ENCODE peak calls at places on chromosome 3, in six cellular contexts. One of them, this sample, is unnamed.

GRCh38 chr3:124833710-124834332 is 53.3 kb downstream of the ITGB5 start:
- DNase-seq in GM12878: no peak
- DNase-seq in GM23338: no peak
- DNase-seq in HepG2: peak
- DNase-seq in SK-N-SH: no peak
- DNase-seq in K562: no peak
- DNase-seq in this sample: no peak

GRCh38 chr3:119702530-119703527 is at the start of gene CFAP91:
- DNase-seq in GM12878: peak
- DNase-seq in GM23338: peak
- DNase-seq in HepG2: no peak
- DNase-seq in SK-N-SH: peak
- DNase-seq in K562: peak
- DNase-seq in this sample: peak

GRCh38 chr3:157069406-157069805 is 90.5 kb downstream of the CCNL1 start:
- DNase-seq in GM12878: no peak
- DNase-seq in GM23338: no peak
- DNase-seq in HepG2: no peak
- DNase-seq in SK-N-SH: no peak
- DNase-seq in K562: no peak
- DNase-seq in this sample: no peak

GRCh38 chr3:193868590-193868989 is 267.4 kb upstream of the HES1 start:
- DNase-seq in GM12878: peak
- DNase-seq in GM23338: no peak
- DNase-seq in HepG2: no peak
- DNase-seq in SK-N-SH: no peak
- DNase-seq in K562: no peak
- DNase-seq in this sample: no peak

GRCh38 chr3:197520311-197521276 is 35.2 kb downstream of the BDH1 start:
- DNase-seq in GM12878: no peak
- DNase-seq in GM23338: peak
- DNase-seq in HepG2: peak
- DNase-seq in SK-N-SH: peak
- DNase-seq in K562: peak
- DNase-seq in this sample: no peak

GRCh38 chr3:70736009-70736408 is 423.6 kb upstream of the MDFIC2 start:
- DNase-seq in GM12878: no peak
- DNase-seq in GM23338: no peak
- DNase-seq in HepG2: no peak
- DNase-seq in SK-N-SH: no peak
- DNase-seq in K562: no peak
- DNase-seq in this sample: no peak

GRCh38 chr3:172836390-172836997 is 86.0 kb downstream of the ECT2 start:
- DNase-seq in GM12878: no peak
- DNase-seq in GM23338: peak
- DNase-seq in HepG2: peak
- DNase-seq in SK-N-SH: peak
- DNase-seq in K562: peak
- DNase-seq in this sample: peak

GRCh38 chr3:121545049-121545563 is 682 bp downstream of the POLQ start:
- DNase-seq in GM12878: no peak
- DNase-seq in GM23338: peak
- DNase-seq in HepG2: no peak
- DNase-seq in SK-N-SH: no peak
- DNase-seq in K562: no peak
- DNase-seq in this sample: no peak

GRCh38 chr3:166123576-166123975 is 286.4 kb upstream of the BCHE start:
- DNase-seq in GM12878: no peak
- DNase-seq in GM23338: peak
- DNase-seq in HepG2: no peak
- DNase-seq in SK-N-SH: no peak
- DNase-seq in K562: no peak
- DNase-seq in this sample: no peak

GRCh38 chr3:56825579-56826438 is 24.1 kb upstream of the ARHGEF3 start:
- DNase-seq in GM12878: no peak
- DNase-seq in GM23338: no peak
- DNase-seq in HepG2: no peak
- DNase-seq in SK-N-SH: no peak
- DNase-seq in K562: peak
- DNase-seq in this sample: no peak

DNA sequence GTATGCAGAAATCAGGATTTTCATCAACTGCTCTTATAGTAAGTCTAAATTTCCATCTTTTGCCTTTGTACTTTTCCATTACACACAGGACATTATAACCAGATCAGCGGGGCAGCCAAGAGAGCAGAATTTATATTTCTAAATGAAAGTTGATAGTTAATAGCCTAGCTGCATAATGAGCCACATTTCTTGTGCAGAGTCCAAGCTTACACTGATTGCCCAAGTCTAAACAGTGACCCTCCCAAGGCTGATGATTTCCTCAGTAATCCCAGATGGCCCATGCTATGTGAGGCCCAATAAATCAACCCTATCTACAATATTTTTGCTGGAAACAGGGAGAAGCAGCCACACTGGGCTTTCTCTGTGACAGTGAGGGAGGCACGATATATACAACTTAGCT is 475.8 kb upstream of the KCNMB2 start:
- DNase-seq in GM12878: no peak
- DNase-seq in GM23338: no peak
- DNase-seq in HepG2: no peak
- DNase-seq in SK-N-SH: no peak
- DNase-seq in K562: no peak
- DNase-seq in this sample: no peak
- H2AFZ ChIP-seq in GM12878: no peak
- H2AFZ ChIP-seq in GM23338: peak
- H2AFZ ChIP-seq in HepG2: no peak
- H2AFZ ChIP-seq in SK-N-SH: no peak
- H2AFZ ChIP-seq in K562: no peak
- H2AFZ ChIP-seq in this sample: peak

DNA sequence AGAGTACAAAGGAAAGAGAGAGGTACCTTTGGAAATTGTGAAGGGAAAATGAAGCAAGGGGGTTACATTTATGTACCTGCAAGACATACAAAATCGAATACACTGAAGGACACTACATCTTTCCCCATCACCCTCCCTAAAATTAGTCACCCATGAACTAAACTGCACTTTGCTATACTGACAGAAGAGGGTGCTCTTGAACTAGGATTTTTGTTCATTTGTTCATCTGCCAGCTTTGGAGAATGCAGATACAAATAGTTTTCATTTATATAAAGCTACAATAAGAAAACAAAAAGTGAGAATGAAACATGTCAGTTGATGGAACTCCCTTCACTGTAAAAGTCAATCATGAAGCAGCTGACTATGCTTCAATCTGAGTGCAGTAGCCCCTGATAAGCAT is 55.7 kb downstream of the PCCB start:
- DNase-seq in GM12878: peak
- DNase-seq in GM23338: peak
- DNase-seq in HepG2: no peak
- DNase-seq in SK-N-SH: no peak
- DNase-seq in K562: no peak
- DNase-seq in this sample: peak
- TF ChIP-seq CTCF in GM12878: peak
- TF ChIP-seq CTCF in GM23338: peak
- TF ChIP-seq CTCF in HepG2: peak
- TF ChIP-seq CTCF in SK-N-SH: no peak
- TF ChIP-seq CTCF in K562: no peak
- TF ChIP-seq CTCF in this sample: no peak

GRCh38 chr3:123481071-123481470 is 32.2 kb upstream of the ADCY5 start:
- DNase-seq in GM12878: no peak
- DNase-seq in GM23338: no peak
- DNase-seq in HepG2: no peak
- DNase-seq in SK-N-SH: no peak
- DNase-seq in K562: no peak
- DNase-seq in this sample: no peak
- TF ChIP-seq POLR2AphosphoS5 in GM12878: no peak
- TF ChIP-seq POLR2AphosphoS5 in GM23338: no peak
- TF ChIP-seq POLR2AphosphoS5 in HepG2: no peak
- TF ChIP-seq POLR2AphosphoS5 in SK-N-SH: no peak
- TF ChIP-seq POLR2AphosphoS5 in K562: no peak
- TF ChIP-seq POLR2AphosphoS5 in this sample: no peak

GRCh38 chr3:25365636-25366035 is 62.4 kb upstream of the RARB start:
- DNase-seq in GM12878: no peak
- DNase-seq in GM23338: no peak
- DNase-seq in HepG2: no peak
- DNase-seq in SK-N-SH: no peak
- DNase-seq in K562: no peak
- DNase-seq in this sample: no peak

GRCh38 chr3:25367025-25367424 is 61.0 kb upstream of the RARB start:
- DNase-seq in GM12878: no peak
- DNase-seq in GM23338: no peak
- DNase-seq in HepG2: no peak
- DNase-seq in SK-N-SH: no peak
- DNase-seq in K562: no peak
- DNase-seq in this sample: no peak

DNA sequence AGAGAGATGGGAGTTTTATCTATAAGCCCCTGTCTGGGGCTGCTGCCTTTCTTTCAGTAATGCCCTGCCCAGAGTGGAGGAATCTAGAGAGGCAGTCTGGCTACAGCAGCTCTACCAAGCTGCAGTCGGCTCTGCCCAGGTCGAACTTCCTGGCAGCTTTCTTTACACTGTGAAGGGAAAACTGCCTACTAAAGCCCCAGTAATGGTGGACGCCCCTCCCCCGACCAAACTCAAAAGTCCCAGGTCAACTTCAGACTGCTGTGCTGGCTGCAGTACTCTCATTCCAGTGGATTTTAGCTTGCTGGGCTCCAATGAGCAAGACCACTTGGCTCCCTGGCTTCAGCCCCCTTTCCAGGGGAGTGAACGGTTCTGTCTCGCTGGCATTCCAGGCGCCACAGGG is 65.9 kb upstream of the RARB start:
- DNase-seq in GM12878: no peak
- DNase-seq in GM23338: peak
- DNase-seq in HepG2: no peak
- DNase-seq in SK-N-SH: no peak
- DNase-seq in K562: no peak
- DNase-seq in this sample: no peak
- H2AFZ ChIP-seq in GM12878: no peak
- H2AFZ ChIP-seq in GM23338: peak
- H2AFZ ChIP-seq in HepG2: no peak
- H2AFZ ChIP-seq in SK-N-SH: no peak
- H2AFZ ChIP-seq in K562: no peak
- H2AFZ ChIP-seq in this sample: no peak

GRCh38 chr3:37453393-37454391 is 279.3 kb upstream of the LRRFIP2 start:
- DNase-seq in GM12878: no peak
- DNase-seq in GM23338: peak
- DNase-seq in HepG2: peak
- DNase-seq in SK-N-SH: peak
- DNase-seq in K562: no peak
- DNase-seq in this sample: no peak
- TF ChIP-seq CTCF in GM12878: no peak
- TF ChIP-seq CTCF in GM23338: peak
- TF ChIP-seq CTCF in HepG2: peak
- TF ChIP-seq CTCF in SK-N-SH: no peak
- TF ChIP-seq CTCF in K562: no peak
- TF ChIP-seq CTCF in this sample: no peak

DNA sequence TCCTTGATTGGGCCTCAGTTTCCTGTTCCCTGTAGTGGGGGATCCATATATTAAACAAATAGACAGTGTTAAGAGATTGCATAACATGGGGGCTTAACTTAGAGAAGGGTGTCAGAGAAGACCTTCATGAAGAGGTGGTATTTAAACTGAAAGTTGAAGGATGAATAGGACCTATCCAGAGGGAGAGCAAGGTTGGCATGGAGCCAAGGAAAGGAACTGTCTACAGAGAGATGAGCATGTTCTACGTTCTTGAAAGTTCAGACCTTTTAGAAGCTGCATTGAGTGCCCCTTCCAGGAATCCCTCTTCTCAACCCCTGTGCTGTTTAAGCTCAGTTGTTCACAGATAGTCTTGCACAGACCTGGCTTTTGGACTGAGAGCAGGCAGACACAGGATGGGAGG is 2.4 kb downstream of the HTD2 start:
- DNase-seq in GM12878: no peak
- DNase-seq in GM23338: no peak
- DNase-seq in HepG2: no peak
- DNase-seq in SK-N-SH: no peak
- DNase-seq in K562: no peak
- DNase-seq in this sample: no peak
- TF ChIP-seq POLR2AphosphoS5 in GM12878: no peak
- TF ChIP-seq POLR2AphosphoS5 in GM23338: no peak
- TF ChIP-seq POLR2AphosphoS5 in HepG2: peak
- TF ChIP-seq POLR2AphosphoS5 in SK-N-SH: no peak
- TF ChIP-seq POLR2AphosphoS5 in K562: no peak
- TF ChIP-seq POLR2AphosphoS5 in this sample: no peak

DNA sequence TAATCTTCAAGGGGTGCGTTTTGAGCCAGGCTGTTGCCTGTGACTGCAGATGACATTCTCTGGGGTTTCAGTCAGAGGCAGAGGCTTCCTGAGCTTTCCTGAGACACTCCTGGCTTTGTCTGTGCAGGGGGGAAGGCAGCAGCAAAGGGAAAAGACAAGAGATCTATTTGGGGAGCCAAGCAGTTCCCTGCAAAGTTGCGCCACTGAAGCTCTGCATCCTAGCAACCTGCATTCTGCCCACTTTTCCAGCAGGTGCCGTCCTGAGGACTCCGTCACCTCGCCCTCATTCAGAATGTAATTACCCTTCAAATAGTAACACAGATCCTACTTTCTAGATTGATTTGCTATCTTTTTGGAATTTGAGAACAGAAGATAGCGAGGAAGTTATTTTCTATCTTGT is 1.9 kb upstream of the TMEM158 start:
- DNase-seq in GM12878: no peak
- DNase-seq in GM23338: peak
- DNase-seq in HepG2: no peak
- DNase-seq in SK-N-SH: no peak
- DNase-seq in K562: no peak
- DNase-seq in this sample: no peak
- H2AFZ ChIP-seq in GM12878: no peak
- H2AFZ ChIP-seq in GM23338: peak
- H2AFZ ChIP-seq in HepG2: no peak
- H2AFZ ChIP-seq in SK-N-SH: no peak
- H2AFZ ChIP-seq in K562: peak
- H2AFZ ChIP-seq in this sample: no peak

DNA sequence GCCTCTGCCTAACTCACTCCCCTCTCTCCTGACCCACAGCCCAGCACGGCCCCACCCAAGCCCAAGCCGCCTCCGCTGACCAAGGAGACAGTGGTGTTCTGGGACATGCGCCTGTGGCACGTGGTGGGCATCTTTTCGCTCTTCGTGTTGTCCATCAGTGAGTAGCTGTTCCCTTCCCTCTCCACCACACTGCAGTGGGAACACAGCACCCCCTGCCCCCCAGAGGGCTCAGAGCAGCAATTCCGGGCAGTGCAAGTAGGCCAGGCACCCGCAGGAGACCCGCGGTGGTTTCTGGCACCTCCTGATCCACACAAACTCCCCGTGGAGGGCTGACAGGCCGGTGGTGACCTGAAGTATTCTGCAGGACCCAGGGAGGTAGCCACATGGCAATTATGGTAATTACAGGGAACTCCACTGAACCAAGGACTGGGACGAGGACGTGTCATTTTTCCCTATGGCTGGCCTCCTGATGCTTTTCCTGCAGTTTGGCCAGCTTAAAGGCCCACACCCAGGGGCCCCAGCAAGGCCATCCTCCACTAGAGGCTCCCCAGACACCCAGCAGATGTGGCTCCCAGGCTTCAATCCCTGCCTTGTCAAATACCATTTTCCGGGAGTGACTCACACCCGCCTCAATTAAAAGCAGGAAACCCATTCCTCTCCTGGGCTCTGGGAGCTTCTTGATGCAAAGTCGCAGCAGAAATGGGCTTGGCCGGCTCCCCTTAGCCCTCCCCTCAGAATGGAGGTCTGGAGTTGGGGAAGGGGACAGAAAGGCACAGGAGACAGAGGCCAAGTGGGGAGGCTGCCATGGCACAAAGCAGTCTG is 4.8 kb downstream of the TMIE start:
- DNase-seq in GM12878: no peak
- DNase-seq in GM23338: no peak
- DNase-seq in HepG2: no peak
- DNase-seq in SK-N-SH: no peak
- DNase-seq in K562: no peak
- DNase-seq in this sample: peak
- TF ChIP-seq CTCF in GM12878: no peak
- TF ChIP-seq CTCF in GM23338: no peak
- TF ChIP-seq CTCF in HepG2: no peak
- TF ChIP-seq CTCF in SK-N-SH: no peak
- TF ChIP-seq CTCF in K562: no peak
- TF ChIP-seq CTCF in this sample: no peak

This sample was measured in endothelial cell of umbilical vein.